ENCODE peak calls at places on chromosomes 3 and 15, in six cellular contexts. Q is A549, X is upper lobe of left lung, B is HepG2, F is K562, T is GM12878. H is an unnamed sample.

GRCh38 chr15:64144565-64145281 is 6.8 kb upstream of the SNX22 start:
- ATAC-seq in Q (peak), X (no peak), B (no peak), F (peak), T (peak), H (no peak)

GRCh38 chr3:143633816-143634215 is 214.5 kb downstream of the SLC9A9 start:
- ATAC-seq in Q (no peak), X (no peak), B (no peak), F (no peak), T (no peak), H (no peak)

GRCh38 chr15:73368301-73369072 is at the start of gene HCN4:
- ATAC-seq in Q (peak), X (no peak), B (peak), F (no peak), T (no peak), H (no peak)

GRCh38 chr15:90003736-90004135 is 2.6 kb downstream of the ZNF710 start:
- ATAC-seq in Q (no peak), X (no peak), B (peak), F (no peak), T (no peak), H (no peak)

GRCh38 chr3:111210866-111211564 is 139.4 kb downstream of the NECTIN3 start:
- ATAC-seq in Q (no peak), X (no peak), B (no peak), F (no peak), T (no peak), H (no peak)

GRCh38 chr15:50109086-50109987 is 9.7 kb downstream of the ATP8B4 start:
- ATAC-seq in Q (no peak), X (no peak), B (no peak), F (no peak), T (no peak), H (no peak)

GRCh38 chr3:183375787-183376186 is 52.6 kb downstream of the MCF2L2 start:
- ATAC-seq in Q (no peak), X (no peak), B (no peak), F (no peak), T (peak), H (no peak)

GRCh38 chr15:86892774-86893449 is 813.2 kb downstream of the AGBL1 start:
- ATAC-seq in Q (no peak), X (peak), B (no peak), F (no peak), T (no peak), H (no peak)

GRCh38 chr15:51798281-51798680 is 31.2 kb upstream of the TMOD3 start:
- ATAC-seq in Q (no peak), X (no peak), B (no peak), F (no peak), T (no peak), H (no peak)

GRCh38 chr15:38690737-38691332 is 126.2 kb upstream of the RASGRP1 start:
- ATAC-seq in Q (peak), X (no peak), B (peak), F (peak), T (peak), H (no peak)

GRCh38 chr15:38041576-38041975 is 107.1 kb downstream of the TMCO5A start:
- ATAC-seq in Q (no peak), X (no peak), B (no peak), F (no peak), T (peak), H (no peak)

GRCh38 chr3:94303266-94303665 is 240.4 kb downstream of the NSUN3 start:
- ATAC-seq in Q (no peak), X (no peak), B (no peak), F (no peak), T (no peak), H (no peak)

GRCh38 chr15:40825661-40826088 is 2.8 kb downstream of the PPP1R14D start:
- ATAC-seq in Q (peak), X (peak), B (peak), F (no peak), T (no peak), H (no peak)

GRCh38 chr3:129632556-129632955 is 26.1 kb upstream of the PLXND1 start:
- ATAC-seq in Q (no peak), X (no peak), B (no peak), F (no peak), T (no peak), H (no peak)

GRCh38 chr3:32303051-32303786 is 64.7 kb downstream of the CMTM8 start:
- ATAC-seq in Q (no peak), X (no peak), B (no peak), F (no peak), T (no peak), H (no peak)

GRCh38 chr3:89367166-89367565 is 259.7 kb downstream of the EPHA3 start:
- ATAC-seq in Q (no peak), X (no peak), B (no peak), F (no peak), T (no peak), H (no peak)

GRCh38 chr15:42735382-42736165 is 1.4 kb downstream of the CDAN1 start:
- ATAC-seq in Q (no peak), X (no peak), B (no peak), F (no peak), T (no peak), H (no peak)

GRCh38 chr3:45985532-45986302 is 9.9 kb downstream of the FYCO1 start:
- ATAC-seq in Q (no peak), X (no peak), B (no peak), F (no peak), T (no peak), H (no peak)

GRCh38 chr3:136632625-136633081 is 119.5 kb downstream of the STAG1 start:
- ATAC-seq in Q (peak), X (no peak), B (peak), F (peak), T (no peak), H (no peak)

DNA sequence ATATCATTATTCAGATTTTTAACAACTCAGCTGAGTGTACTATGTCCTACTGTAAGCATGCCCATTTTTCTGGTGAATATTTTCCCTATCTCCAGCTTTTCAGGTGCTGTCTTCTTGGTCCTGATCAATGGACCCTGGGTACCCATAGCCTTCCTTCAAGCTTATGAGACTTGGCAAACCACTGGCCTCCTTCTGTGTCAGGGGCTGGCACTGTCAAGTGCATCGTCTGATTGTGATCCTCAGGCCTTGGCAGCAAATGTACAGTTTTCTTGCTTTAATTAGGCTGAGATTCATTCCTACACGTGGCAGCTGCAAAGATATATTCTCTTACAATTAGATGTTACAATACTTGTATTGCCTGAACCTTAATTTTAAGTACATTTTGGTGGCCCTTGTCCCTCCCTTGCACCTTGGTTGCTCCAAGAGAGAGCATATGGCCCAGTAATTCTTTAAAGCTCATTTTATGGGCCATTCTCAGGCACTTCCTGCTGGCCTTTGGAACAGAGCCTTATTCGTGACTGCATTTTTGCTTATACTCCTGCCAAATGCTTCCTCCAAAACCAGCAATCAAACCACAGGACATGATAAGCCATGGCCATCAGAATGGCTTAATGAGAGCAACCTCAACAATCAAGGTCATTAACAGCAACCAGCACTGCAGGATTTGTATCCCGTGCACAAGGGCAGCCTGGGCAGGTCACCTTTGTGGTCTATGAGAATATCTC is 179.9 kb downstream of the CNTN6 start:
- ATAC-seq in Q (no peak), X (no peak), B (no peak), F (no peak), T (no peak), H (no peak)
- TF ChIP-seq POLR2A in Q (no peak), X (no peak), B (no peak), F (no peak), T (no peak), H (no peak)

DNA sequence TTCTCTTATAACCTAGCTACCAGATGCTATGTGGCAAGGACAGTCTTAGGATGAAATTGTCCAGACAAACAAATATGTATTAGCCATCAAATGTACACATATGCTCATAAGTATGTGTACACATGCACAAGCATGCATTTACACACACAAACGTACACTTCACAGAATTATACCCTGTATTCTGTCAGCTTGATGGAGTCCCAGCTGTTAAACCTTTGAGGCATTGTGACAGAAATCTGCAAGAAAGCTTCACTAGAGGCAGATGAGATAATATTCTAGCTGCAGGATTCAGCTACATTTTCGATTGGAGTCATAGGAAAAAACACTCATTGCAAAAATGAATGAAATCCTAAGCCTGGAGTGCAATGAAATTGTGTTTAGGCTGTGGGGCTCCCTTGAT is 110.6 kb downstream of the CHL1 start:
- ATAC-seq in Q (no peak), X (no peak), B (no peak), F (no peak), T (no peak), H (no peak)
- TF ChIP-seq EP300 in Q (no peak), X (no peak), B (no peak), F (no peak), T (no peak), H (no peak)

DNA sequence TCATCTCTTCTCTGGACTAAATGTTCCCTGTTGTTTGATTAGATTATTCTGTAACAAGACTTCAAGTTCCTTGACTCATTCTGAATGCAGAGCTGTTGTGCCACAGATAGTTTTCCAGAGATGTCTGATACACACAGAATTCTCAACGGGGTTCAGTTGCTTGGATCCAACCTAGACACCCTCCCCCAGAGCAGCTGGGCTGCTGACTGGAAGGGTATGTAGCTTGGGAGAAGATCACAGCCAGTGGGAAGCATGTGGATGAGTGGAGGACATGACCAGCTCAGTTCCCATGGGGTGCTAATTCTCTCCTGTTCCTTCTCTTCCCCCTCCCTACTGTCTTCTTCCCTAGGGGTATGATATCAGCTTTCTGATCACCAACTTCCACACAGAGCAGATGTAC is 6.6 kb upstream of the TTLL3 start:
- ATAC-seq in Q (no peak), X (no peak), B (no peak), F (no peak), T (no peak), H (no peak)
- TF ChIP-seq POLR2A in Q (no peak), X (no peak), B (no peak), F (no peak), T (no peak), H (no peak)

GRCh38 chr3:169764453-169765280 is at the start of gene TERC:
- ATAC-seq in Q (peak), X (peak), B (peak), F (peak), T (peak), H (peak)
- TF ChIP-seq EP300 in Q (no peak), X (no peak), B (no peak), F (no peak), T (no peak), H (no peak)

GRCh38 chr3:39177708-39178332 is 14.6 kb downstream of the XIRP1 start:
- ATAC-seq in Q (peak), X (peak), B (peak), F (peak), T (peak), H (peak)
- TF ChIP-seq POLR2A in Q (peak), X (peak), B (peak), F (peak), T (peak), H (peak)